ENCODE peak calls at places on chromosome 22, in nine cellular contexts. One of them, this sample, is unnamed.

GRCh38 chr22:46193898-46194310 is 43.6 kb downstream of the PPARA start:
- DNase-seq in upper lobe of right lung: no peak
- DNase-seq in fibroblast of pulmonary artery: no peak
- DNase-seq in heart left ventricle: no peak
- DNase-seq in CD8-positive, alpha-beta T cell: no peak
- DNase-seq in heart right ventricle: no peak
- DNase-seq in fibroblast of mammary gland: no peak
- DNase-seq in BJ: no peak
- DNase-seq in ascending aorta: no peak
- DNase-seq in this sample: peak; percentile 26

GRCh38 chr22:17578129-17578754 is 14.9 kb downstream of the SLC25A18 start:
- DNase-seq in upper lobe of right lung: peak; percentile 78
- DNase-seq in fibroblast of pulmonary artery: peak; percentile 69
- DNase-seq in heart left ventricle: peak; percentile 70
- DNase-seq in CD8-positive, alpha-beta T cell: no peak
- DNase-seq in heart right ventricle: peak; percentile 50
- DNase-seq in fibroblast of mammary gland: peak; percentile 34
- DNase-seq in BJ: no peak
- DNase-seq in ascending aorta: no peak
- DNase-seq in this sample: peak; percentile 80

GRCh38 chr22:40058265-40058664 is 63.5 kb downstream of the FAM83F start:
- DNase-seq in upper lobe of right lung: no peak
- DNase-seq in fibroblast of pulmonary artery: no peak
- DNase-seq in heart left ventricle: no peak
- DNase-seq in CD8-positive, alpha-beta T cell: peak; percentile 25
- DNase-seq in heart right ventricle: no peak
- DNase-seq in fibroblast of mammary gland: no peak
- DNase-seq in BJ: no peak
- DNase-seq in ascending aorta: no peak
- DNase-seq in this sample: no peak

GRCh38 chr22:37210041-37210803 is 2.1 kb downstream of the SSTR3 start:
- DNase-seq in upper lobe of right lung: no peak
- DNase-seq in fibroblast of pulmonary artery: no peak
- DNase-seq in heart left ventricle: no peak
- DNase-seq in CD8-positive, alpha-beta T cell: no peak
- DNase-seq in heart right ventricle: no peak
- DNase-seq in fibroblast of mammary gland: no peak
- DNase-seq in BJ: no peak
- DNase-seq in ascending aorta: no peak
- DNase-seq in this sample: no peak

GRCh38 chr22:37777122-37777687 is 30.5 kb upstream of the GCAT start:
- DNase-seq in upper lobe of right lung: peak; percentile 75
- DNase-seq in fibroblast of pulmonary artery: peak; percentile 40
- DNase-seq in heart left ventricle: peak; percentile 60
- DNase-seq in CD8-positive, alpha-beta T cell: no peak
- DNase-seq in heart right ventricle: peak; percentile 31
- DNase-seq in fibroblast of mammary gland: peak; percentile 93
- DNase-seq in BJ: peak; percentile 82
- DNase-seq in ascending aorta: no peak
- DNase-seq in this sample: peak; percentile 76

GRCh38 chr22:50467773-50468440 is 6.9 kb downstream of the SBF1 start:
- DNase-seq in upper lobe of right lung: no peak
- DNase-seq in fibroblast of pulmonary artery: no peak
- DNase-seq in heart left ventricle: no peak
- DNase-seq in CD8-positive, alpha-beta T cell: no peak
- DNase-seq in heart right ventricle: no peak
- DNase-seq in fibroblast of mammary gland: no peak
- DNase-seq in BJ: no peak
- DNase-seq in ascending aorta: no peak
- DNase-seq in this sample: no peak

GRCh38 chr22:38327805-38328204 is 10.6 kb upstream of the CSNK1E start:
- DNase-seq in upper lobe of right lung: no peak
- DNase-seq in fibroblast of pulmonary artery: no peak
- DNase-seq in heart left ventricle: no peak
- DNase-seq in CD8-positive, alpha-beta T cell: no peak
- DNase-seq in heart right ventricle: no peak
- DNase-seq in fibroblast of mammary gland: peak; percentile 46
- DNase-seq in BJ: no peak
- DNase-seq in ascending aorta: no peak
- DNase-seq in this sample: no peak

GRCh38 chr22:29093980-29094379 is 21.1 kb downstream of the KREMEN1 start:
- DNase-seq in upper lobe of right lung: no peak
- DNase-seq in fibroblast of pulmonary artery: peak; percentile 53
- DNase-seq in heart left ventricle: no peak
- DNase-seq in CD8-positive, alpha-beta T cell: no peak
- DNase-seq in heart right ventricle: peak; percentile 14
- DNase-seq in fibroblast of mammary gland: peak; percentile 76
- DNase-seq in BJ: no peak
- DNase-seq in ascending aorta: no peak
- DNase-seq in this sample: no peak

GRCh38 chr22:37019309-37020191 is at the start of the genes MPST and TST:
- DNase-seq in upper lobe of right lung: peak; percentile 93
- DNase-seq in fibroblast of pulmonary artery: peak; percentile 62
- DNase-seq in heart left ventricle: peak; percentile 90
- DNase-seq in CD8-positive, alpha-beta T cell: peak; percentile 44
- DNase-seq in heart right ventricle: peak; percentile 83
- DNase-seq in fibroblast of mammary gland: peak; percentile 43
- DNase-seq in BJ: no peak
- DNase-seq in ascending aorta: peak; percentile 13
- DNase-seq in this sample: peak; percentile 94

GRCh38 chr22:18156878-18157713 is 7.1 kb downstream of the USP18 start:
- DNase-seq in upper lobe of right lung: peak; percentile 62
- DNase-seq in fibroblast of pulmonary artery: peak; percentile 92
- DNase-seq in heart left ventricle: peak; percentile 70
- DNase-seq in CD8-positive, alpha-beta T cell: peak; percentile 31
- DNase-seq in heart right ventricle: peak; percentile 72
- DNase-seq in fibroblast of mammary gland: peak; percentile 97
- DNase-seq in BJ: peak; percentile 96
- DNase-seq in ascending aorta: no peak
- DNase-seq in this sample: no peak

GRCh38 chr22:20002098-20002497 is 14.5 kb downstream of the ARVCF start:
- DNase-seq in upper lobe of right lung: no peak
- DNase-seq in fibroblast of pulmonary artery: no peak
- DNase-seq in heart left ventricle: peak; percentile 38
- DNase-seq in CD8-positive, alpha-beta T cell: no peak
- DNase-seq in heart right ventricle: no peak
- DNase-seq in fibroblast of mammary gland: no peak
- DNase-seq in BJ: no peak
- DNase-seq in ascending aorta: no peak
- DNase-seq in this sample: no peak

GRCh38 chr22:20000246-20001081 is 16.2 kb downstream of the ARVCF start:
- DNase-seq in upper lobe of right lung: no peak
- DNase-seq in fibroblast of pulmonary artery: no peak
- DNase-seq in heart left ventricle: peak; percentile 78
- DNase-seq in CD8-positive, alpha-beta T cell: no peak
- DNase-seq in heart right ventricle: peak; percentile 67
- DNase-seq in fibroblast of mammary gland: no peak
- DNase-seq in BJ: no peak
- DNase-seq in ascending aorta: no peak
- DNase-seq in this sample: no peak

GRCh38 chr22:19998991-19999820 is 17.4 kb downstream of the ARVCF start:
- DNase-seq in upper lobe of right lung: no peak
- DNase-seq in fibroblast of pulmonary artery: no peak
- DNase-seq in heart left ventricle: peak; percentile 40
- DNase-seq in CD8-positive, alpha-beta T cell: no peak
- DNase-seq in heart right ventricle: no peak
- DNase-seq in fibroblast of mammary gland: no peak
- DNase-seq in BJ: no peak
- DNase-seq in ascending aorta: no peak
- DNase-seq in this sample: no peak

GRCh38 chr22:20002661-20003060 is 14.0 kb downstream of the ARVCF start:
- DNase-seq in upper lobe of right lung: no peak
- DNase-seq in fibroblast of pulmonary artery: no peak
- DNase-seq in heart left ventricle: no peak
- DNase-seq in CD8-positive, alpha-beta T cell: no peak
- DNase-seq in heart right ventricle: no peak
- DNase-seq in fibroblast of mammary gland: no peak
- DNase-seq in BJ: no peak
- DNase-seq in ascending aorta: no peak
- DNase-seq in this sample: no peak

GRCh38 chr22:20001082-20001638 is 15.5 kb downstream of the ARVCF start:
- DNase-seq in upper lobe of right lung: no peak
- DNase-seq in fibroblast of pulmonary artery: no peak
- DNase-seq in heart left ventricle: peak; percentile 25
- DNase-seq in CD8-positive, alpha-beta T cell: no peak
- DNase-seq in heart right ventricle: no peak
- DNase-seq in fibroblast of mammary gland: no peak
- DNase-seq in BJ: no peak
- DNase-seq in ascending aorta: no peak
- DNase-seq in this sample: no peak
- TF ChIP-seq CTCF in upper lobe of right lung: no peak
- TF ChIP-seq CTCF in fibroblast of pulmonary artery: no peak
- TF ChIP-seq CTCF in heart left ventricle: no peak
- TF ChIP-seq CTCF in CD8-positive, alpha-beta T cell: no peak
- TF ChIP-seq CTCF in heart right ventricle: no peak
- TF ChIP-seq CTCF in fibroblast of mammary gland: no peak
- TF ChIP-seq CTCF in BJ: no peak
- TF ChIP-seq CTCF in ascending aorta: no peak
- TF ChIP-seq CTCF in this sample: no peak

DNA sequence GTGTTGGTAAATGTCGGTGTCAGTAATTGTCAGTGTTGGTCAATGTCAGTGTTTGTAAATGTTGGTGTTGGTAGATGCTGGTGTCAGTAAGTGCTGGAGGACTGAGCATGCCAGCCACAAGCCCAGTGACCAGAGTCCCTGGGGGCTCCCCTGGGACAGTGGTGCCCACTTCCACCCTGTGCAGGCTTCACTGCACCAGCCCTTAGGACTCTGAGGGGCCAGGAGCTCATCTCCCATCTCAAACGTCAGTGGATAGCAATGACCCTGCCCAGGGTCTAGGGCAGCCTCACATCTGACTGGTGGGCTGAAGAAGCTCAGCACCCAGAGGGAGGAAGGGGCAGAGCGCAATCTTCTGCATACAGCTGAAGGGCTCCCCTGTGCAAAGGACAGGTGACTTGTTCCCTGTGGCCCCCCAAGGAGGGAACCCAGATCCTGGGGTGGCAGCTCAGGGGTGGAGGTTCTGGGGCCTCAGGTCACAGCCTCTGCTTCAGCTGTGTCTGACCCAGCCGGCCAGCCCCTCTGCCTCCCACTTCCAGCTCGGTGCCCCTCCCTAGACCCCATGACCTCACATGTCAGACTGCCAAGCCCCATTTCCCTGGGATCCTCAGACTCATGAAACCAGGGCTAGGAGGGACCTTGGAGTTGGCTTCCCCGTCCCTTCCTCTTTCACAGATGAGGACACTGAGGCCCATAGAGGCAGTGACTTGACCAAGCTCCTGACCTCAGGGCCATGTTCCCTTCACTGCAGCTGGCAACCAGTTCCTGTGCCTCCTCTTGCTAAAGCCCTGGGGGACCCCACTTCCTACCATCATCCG is 138.4 kb downstream of the CRYBB2 start:
- DNase-seq in upper lobe of right lung: peak; percentile 41
- DNase-seq in fibroblast of pulmonary artery: no peak
- DNase-seq in heart left ventricle: no peak
- DNase-seq in CD8-positive, alpha-beta T cell: no peak
- DNase-seq in heart right ventricle: no peak
- DNase-seq in fibroblast of mammary gland: no peak
- DNase-seq in BJ: no peak
- DNase-seq in ascending aorta: no peak
- DNase-seq in this sample: no peak
- TF ChIP-seq CTCF in upper lobe of right lung: no peak
- TF ChIP-seq CTCF in fibroblast of pulmonary artery: no peak
- TF ChIP-seq CTCF in heart left ventricle: no peak
- TF ChIP-seq CTCF in CD8-positive, alpha-beta T cell: no peak
- TF ChIP-seq CTCF in heart right ventricle: no peak
- TF ChIP-seq CTCF in fibroblast of mammary gland: no peak
- TF ChIP-seq CTCF in BJ: no peak
- TF ChIP-seq CTCF in ascending aorta: no peak
- TF ChIP-seq CTCF in this sample: no peak

DNA sequence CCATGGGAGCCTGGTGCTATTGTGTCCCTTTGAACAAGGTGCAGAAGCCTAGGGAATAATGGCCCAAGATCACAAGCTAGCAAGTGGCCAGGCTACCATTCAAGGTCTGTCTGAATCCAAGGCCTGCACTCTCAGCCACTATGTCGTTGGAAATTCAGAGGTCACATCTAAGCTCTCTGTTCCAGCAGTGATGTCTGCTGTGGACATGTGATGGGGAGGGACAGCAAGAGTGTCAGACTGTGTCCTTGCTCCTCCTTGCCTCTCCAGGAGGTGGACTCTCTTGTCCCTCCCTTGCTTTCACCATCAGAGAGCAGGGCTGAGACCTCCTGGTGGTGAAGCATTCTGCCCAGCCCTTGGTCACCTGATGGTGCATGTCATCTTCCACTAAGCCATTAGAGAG is 37.2 kb upstream of the SUSD2 start:
- DNase-seq in upper lobe of right lung: no peak
- DNase-seq in fibroblast of pulmonary artery: no peak
- DNase-seq in heart left ventricle: no peak
- DNase-seq in CD8-positive, alpha-beta T cell: no peak
- DNase-seq in heart right ventricle: no peak
- DNase-seq in fibroblast of mammary gland: no peak
- DNase-seq in BJ: no peak
- DNase-seq in ascending aorta: no peak
- DNase-seq in this sample: no peak
- TF ChIP-seq CTCF in upper lobe of right lung: no peak
- TF ChIP-seq CTCF in fibroblast of pulmonary artery: no peak
- TF ChIP-seq CTCF in heart left ventricle: no peak
- TF ChIP-seq CTCF in CD8-positive, alpha-beta T cell: no peak
- TF ChIP-seq CTCF in heart right ventricle: no peak
- TF ChIP-seq CTCF in fibroblast of mammary gland: no peak
- TF ChIP-seq CTCF in BJ: no peak
- TF ChIP-seq CTCF in ascending aorta: no peak
- TF ChIP-seq CTCF in this sample: no peak

GRCh38 chr22:30328466-30329049 is 1.8 kb upstream of the TBC1D10A start:
- DNase-seq in upper lobe of right lung: no peak
- DNase-seq in fibroblast of pulmonary artery: no peak
- DNase-seq in heart left ventricle: no peak
- DNase-seq in CD8-positive, alpha-beta T cell: no peak
- DNase-seq in heart right ventricle: no peak
- DNase-seq in fibroblast of mammary gland: no peak
- DNase-seq in BJ: no peak
- DNase-seq in ascending aorta: no peak
- DNase-seq in this sample: no peak

GRCh38 chr22:30325724-30326703 is 727 bp downstream of the TBC1D10A start:
- DNase-seq in upper lobe of right lung: no peak
- DNase-seq in fibroblast of pulmonary artery: no peak
- DNase-seq in heart left ventricle: peak; percentile 48
- DNase-seq in CD8-positive, alpha-beta T cell: no peak
- DNase-seq in heart right ventricle: peak; percentile 35
- DNase-seq in fibroblast of mammary gland: no peak
- DNase-seq in BJ: no peak
- DNase-seq in ascending aorta: no peak
- DNase-seq in this sample: peak; percentile 90

GRCh38 chr22:30326704-30327362 is at the start of gene TBC1D10A:
- DNase-seq in upper lobe of right lung: peak; percentile 96
- DNase-seq in fibroblast of pulmonary artery: peak; percentile 87
- DNase-seq in heart left ventricle: peak; percentile 93
- DNase-seq in CD8-positive, alpha-beta T cell: peak; percentile 94
- DNase-seq in heart right ventricle: peak; percentile 84
- DNase-seq in fibroblast of mammary gland: peak; percentile 74
- DNase-seq in BJ: no peak
- DNase-seq in ascending aorta: peak; percentile 80
- DNase-seq in this sample: peak; percentile 86

GRCh38 chr22:30325065-30325720 is 1.5 kb downstream of the TBC1D10A start:
- DNase-seq in upper lobe of right lung: no peak
- DNase-seq in fibroblast of pulmonary artery: peak; percentile 82
- DNase-seq in heart left ventricle: peak; percentile 56
- DNase-seq in CD8-positive, alpha-beta T cell: no peak
- DNase-seq in heart right ventricle: peak; percentile 66
- DNase-seq in fibroblast of mammary gland: peak; percentile 92
- DNase-seq in BJ: no peak
- DNase-seq in ascending aorta: peak; percentile 47
- DNase-seq in this sample: peak; percentile 81

GRCh38 chr22:30327864-30328345 is 1.2 kb upstream of the TBC1D10A start:
- DNase-seq in upper lobe of right lung: no peak
- DNase-seq in fibroblast of pulmonary artery: no peak
- DNase-seq in heart left ventricle: no peak
- DNase-seq in CD8-positive, alpha-beta T cell: no peak
- DNase-seq in heart right ventricle: no peak
- DNase-seq in fibroblast of mammary gland: no peak
- DNase-seq in BJ: no peak
- DNase-seq in ascending aorta: no peak
- DNase-seq in this sample: no peak
- TF ChIP-seq CTCF in upper lobe of right lung: peak; percentile 12
- TF ChIP-seq CTCF in fibroblast of pulmonary artery: no peak
- TF ChIP-seq CTCF in heart left ventricle: no peak
- TF ChIP-seq CTCF in CD8-positive, alpha-beta T cell: no peak
- TF ChIP-seq CTCF in heart right ventricle: no peak
- TF ChIP-seq CTCF in fibroblast of mammary gland: no peak
- TF ChIP-seq CTCF in BJ: no peak
- TF ChIP-seq CTCF in ascending aorta: no peak
- TF ChIP-seq CTCF in this sample: no peak